ENCODE peak calls at places on chromosome X, in five cellular contexts. M is ovary, T is Peyer's patch, C is esophagus squamous epithelium, J is NT2/D1. Y is an unnamed sample.

GRCh38 chrX:110042521-110042920 is 39.6 kb downstream of the TMEM164 start:
- DNase-seq in M (no peak), T (no peak), C (no peak), J (no peak), Y (no peak)

GRCh38 chrX:152873361-152873760 is 24.5 kb upstream of the ZNF185 start:
- DNase-seq in M (no peak), T (peak), C (no peak), J (no peak), Y (no peak)

GRCh38 chrX:27599928-27600327 is 9.8 kb downstream of the DCAF8L2 start:
- DNase-seq in M (no peak), T (no peak), C (no peak), J (no peak), Y (no peak)

GRCh38 chrX:115324194-115324593 is 34.7 kb downstream of the LUZP4 start:
- DNase-seq in M (no peak), T (no peak), C (no peak), J (no peak), Y (peak)

GRCh38 chrX:39519213-39519544 is 578.6 kb downstream of the BCOR start:
- DNase-seq in M (peak), T (no peak), C (no peak), J (no peak), Y (no peak)

GRCh38 chrX:102063445-102064074 is 61.9 kb upstream of the TCEAL2 start:
- DNase-seq in M (no peak), T (no peak), C (no peak), J (no peak), Y (no peak)

GRCh38 chrX:57178605-57179004 is 41.4 kb upstream of the SPIN2A start:
- DNase-seq in M (no peak), T (no peak), C (no peak), J (no peak), Y (no peak)

GRCh38 chrX:10078266-10078665 is 78.5 kb upstream of the CLCN4 start:
- DNase-seq in M (no peak), T (no peak), C (no peak), J (no peak), Y (no peak)

GRCh38 chrX:129556806-129557315 is 16.8 kb downstream of the OCRL start:
- DNase-seq in M (no peak), T (no peak), C (no peak), J (no peak), Y (no peak)

GRCh38 chrX:123859409-123859827 is 435 bp upstream of the XIAP start:
- DNase-seq in M (peak), T (peak), C (no peak), J (peak), Y (no peak)

GRCh38 chrX:111382277-111382676 is 29.7 kb downstream of the DCX start:
- DNase-seq in M (no peak), T (no peak), C (no peak), J (no peak), Y (no peak)

GRCh38 chrX:80816051-80816450 is 6.4 kb upstream of the BRWD3 start:
- DNase-seq in M (no peak), T (no peak), C (no peak), J (no peak), Y (no peak)

GRCh38 chrX:95291561-95291960 is 1393.1 kb upstream of the DIAPH2 start:
- DNase-seq in M (no peak), T (no peak), C (no peak), J (no peak), Y (no peak)

GRCh38 chrX:2664497-2664896 is 26.6 kb upstream of the CD99 start:
- DNase-seq in M (peak), T (no peak), C (no peak), J (no peak), Y (no peak)

GRCh38 chrX:115147220-115147619 is 42.0 kb upstream of the RBMXL3 start:
- DNase-seq in M (no peak), T (no peak), C (no peak), J (no peak), Y (no peak)

GRCh38 chrX:18887177-18887820 is 96.6 kb downstream of the PHKA2 start:
- DNase-seq in M (no peak), T (peak), C (no peak), J (no peak), Y (peak)

GRCh38 chrX:87727615-87728014 is 210.0 kb downstream of the KLHL4 start:
- DNase-seq in M (no peak), T (no peak), C (no peak), J (no peak), Y (no peak)

GRCh38 chrX:22234380-22234779 is 38.3 kb upstream of the CBLL2 start:
- DNase-seq in M (no peak), T (no peak), C (no peak), J (no peak), Y (no peak)

GRCh38 chrX:9614016-9614415 is 149.2 kb downstream of the TBL1X start:
- DNase-seq in M (no peak), T (no peak), C (no peak), J (no peak), Y (no peak)

GRCh38 chrX:10233173-10233572 is 76.4 kb downstream of the CLCN4 start:
- DNase-seq in M (no peak), T (no peak), C (no peak), J (no peak), Y (no peak)

GRCh38 chrX:45351478-45351877 is 150.8 kb upstream of the DIPK2B start:
- DNase-seq in M (no peak), T (no peak), C (no peak), J (no peak), Y (no peak)

GRCh38 chrX:9349572-9350259 is 115.1 kb upstream of the TBL1X start:
- DNase-seq in M (no peak), T (no peak), C (no peak), J (no peak), Y (no peak)

GRCh38 chrX:152823657-152824056 is 6.9 kb downstream of the CETN2 start:
- DNase-seq in M (no peak), T (no peak), C (no peak), J (no peak), Y (no peak)

GRCh38 chrX:77966361-77966760 is 3.1 kb downstream of the PGAM4 start:
- DNase-seq in M (no peak), T (no peak), C (no peak), J (no peak), Y (no peak)

GRCh38 chrX:15493118-15494082 is at the start of gene PIR:
- DNase-seq in M (peak), T (peak), C (no peak), J (peak), Y (peak)

GRCh38 chrX:43661521-43662240 is 5.6 kb downstream of the MAOA start:
- DNase-seq in M (peak), T (no peak), C (no peak), J (no peak), Y (no peak)

GRCh38 chrX:47191331-47191730 is 2.3 kb upstream of the UBA1 start:
- DNase-seq in M (no peak), T (peak), C (no peak), J (no peak), Y (no peak)

GRCh38 chrX:15617111-15617510 is 16.4 kb upstream of the ACE2 start:
- DNase-seq in M (no peak), T (no peak), C (no peak), J (no peak), Y (no peak)

GRCh38 chrX:129523076-129524055 is at the start of gene SMARCA1:
- DNase-seq in M (peak), T (peak), C (no peak), J (no peak), Y (peak)

GRCh38 chrX:152913915-152914314 is 16.0 kb downstream of the ZNF185 start:
- DNase-seq in M (no peak), T (no peak), C (no peak), J (no peak), Y (no peak)

GRCh38 chrX:13044441-13044840 is at the start of gene FAM9C:
- DNase-seq in M (no peak), T (no peak), C (no peak), J (no peak), Y (no peak)

GRCh38 chrX:31353095-31353494 is 281.3 kb upstream of the FTHL17 start:
- DNase-seq in M (no peak), T (no peak), C (no peak), J (no peak), Y (no peak)

GRCh38 chrX:149948001-149948400 is 9.7 kb upstream of the EOLA2 start:
- DNase-seq in M (no peak), T (no peak), C (no peak), J (no peak), Y (no peak)

GRCh38 chrX:70455366-70456202 is 10.9 kb downstream of the DLG3 start:
- DNase-seq in M (no peak), T (peak), C (no peak), J (no peak), Y (no peak)

GRCh38 chrX:108582151-108582550 is 142.5 kb downstream of the COL4A5 start:
- DNase-seq in M (no peak), T (no peak), C (no peak), J (no peak), Y (no peak)
- H3K4me3 ChIP-seq in M (no peak), T (no peak), C (no peak), J (no peak), Y (no peak)

GRCh38 chrX:118350715-118351114 is 4.8 kb downstream of the WDR44 start:
- DNase-seq in M (no peak), T (no peak), C (no peak), J (no peak), Y (no peak)
- H3K4me3 ChIP-seq in M (no peak), T (no peak), C (no peak), J (no peak), Y (no peak)

GRCh38 chrX:34655496-34656258 is 1.4 kb downstream of the TMEM47 start:
- DNase-seq in M (no peak), T (no peak), C (no peak), J (no peak), Y (no peak)
- H3K4me3 ChIP-seq in M (peak), T (peak), C (peak), J (peak), Y (peak)

GRCh38 chrX:107733686-107734085 is 41.9 kb downstream of the TSC22D3 start:
- DNase-seq in M (no peak), T (no peak), C (no peak), J (no peak), Y (no peak)
- H3K4me3 ChIP-seq in M (no peak), T (no peak), C (no peak), J (no peak), Y (no peak)

GRCh38 chrX:554271-554670 is 76.3 kb upstream of the SHOX start:
- DNase-seq in M (no peak), T (no peak), C (no peak), J (no peak), Y (no peak)
- H3K4me3 ChIP-seq in M (no peak), T (no peak), C (no peak), J (no peak), Y (no peak)